ENCODE peak calls at places on chromosome 7, in six cellular contexts. One of them, this sample, is unnamed.

GRCh38 chr7:52712938-52713337 is 322.5 kb upstream of the POM121L12 start:
- DNase-seq in EL: no peak
- DNase-seq in progenitor cell of endocrine pancreas: no peak
- DNase-seq in fibroblast of the conjunctiva: no peak
- DNase-seq in HCT116: no peak
- DNase-seq in H9: peak
- DNase-seq in this sample: no peak

GRCh38 chr7:101884671-101885596 is 67.5 kb downstream of the CUX1 start:
- DNase-seq in EL: no peak
- DNase-seq in fibroblast of the conjunctiva: no peak
- DNase-seq in H9: no peak
- DNase-seq in HCT116: no peak
- DNase-seq in progenitor cell of endocrine pancreas: no peak
- DNase-seq in this sample: no peak

GRCh38 chr7:46352335-46352954 is 431.4 kb upstream of the IGFBP3 start:
- DNase-seq in HCT116: peak
- DNase-seq in progenitor cell of endocrine pancreas: peak
- DNase-seq in fibroblast of the conjunctiva: peak
- DNase-seq in EL: peak
- DNase-seq in H9: peak
- DNase-seq in this sample: peak

GRCh38 chr7:33757050-33757449 is 148.3 kb upstream of the BMPER start:
- DNase-seq in EL: peak
- DNase-seq in HCT116: no peak
- DNase-seq in progenitor cell of endocrine pancreas: no peak
- DNase-seq in H9: no peak
- DNase-seq in fibroblast of the conjunctiva: no peak
- DNase-seq in this sample: no peak

GRCh38 chr7:71517940-71518339 is 386.0 kb downstream of the GALNT17 start:
- DNase-seq in H9: no peak
- DNase-seq in progenitor cell of endocrine pancreas: no peak
- DNase-seq in fibroblast of the conjunctiva: no peak
- DNase-seq in EL: no peak
- DNase-seq in HCT116: no peak
- DNase-seq in this sample: no peak

GRCh38 chr7:34165927-34166550 is 260.7 kb downstream of the BMPER start:
- DNase-seq in fibroblast of the conjunctiva: peak
- DNase-seq in progenitor cell of endocrine pancreas: no peak
- DNase-seq in H9: no peak
- DNase-seq in HCT116: peak
- DNase-seq in EL: peak
- DNase-seq in this sample: no peak

GRCh38 chr7:35593896-35594295 is 101.0 kb downstream of the HERPUD2 start:
- DNase-seq in EL: peak
- DNase-seq in fibroblast of the conjunctiva: no peak
- DNase-seq in H9: peak
- DNase-seq in HCT116: peak
- DNase-seq in progenitor cell of endocrine pancreas: no peak
- DNase-seq in this sample: no peak

GRCh38 chr7:130303551-130303950 is 10.6 kb downstream of the CPA4 start:
- DNase-seq in fibroblast of the conjunctiva: no peak
- DNase-seq in EL: no peak
- DNase-seq in progenitor cell of endocrine pancreas: no peak
- DNase-seq in HCT116: no peak
- DNase-seq in H9: no peak
- DNase-seq in this sample: no peak

GRCh38 chr7:22346383-22347107 is 10.4 kb downstream of the RAPGEF5 start:
- DNase-seq in EL: no peak
- DNase-seq in fibroblast of the conjunctiva: no peak
- DNase-seq in progenitor cell of endocrine pancreas: no peak
- DNase-seq in HCT116: no peak
- DNase-seq in H9: no peak
- DNase-seq in this sample: no peak

GRCh38 chr7:40403664-40404476 is 269.1 kb downstream of the SUGCT start:
- DNase-seq in progenitor cell of endocrine pancreas: no peak
- DNase-seq in fibroblast of the conjunctiva: peak
- DNase-seq in EL: no peak
- DNase-seq in HCT116: no peak
- DNase-seq in H9: no peak
- DNase-seq in this sample: peak

GRCh38 chr7:48376263-48376662 is 205.0 kb downstream of the ABCA13 start:
- DNase-seq in progenitor cell of endocrine pancreas: no peak
- DNase-seq in fibroblast of the conjunctiva: no peak
- DNase-seq in HCT116: no peak
- DNase-seq in EL: no peak
- DNase-seq in H9: no peak
- DNase-seq in this sample: no peak

GRCh38 chr7:94243312-94243711 is 151.4 kb upstream of the COL1A2 start:
- DNase-seq in H9: peak
- DNase-seq in fibroblast of the conjunctiva: no peak
- DNase-seq in progenitor cell of endocrine pancreas: no peak
- DNase-seq in HCT116: no peak
- DNase-seq in EL: no peak
- DNase-seq in this sample: no peak

GRCh38 chr7:108196004-108196403 is 65.8 kb upstream of the LAMB4 start:
- DNase-seq in fibroblast of the conjunctiva: peak
- DNase-seq in EL: peak
- DNase-seq in progenitor cell of endocrine pancreas: no peak
- DNase-seq in H9: no peak
- DNase-seq in HCT116: no peak
- DNase-seq in this sample: no peak

GRCh38 chr7:105224884-105225651 is 163.7 kb downstream of the SRPK2 start:
- DNase-seq in fibroblast of the conjunctiva: peak
- DNase-seq in H9: no peak
- DNase-seq in progenitor cell of endocrine pancreas: no peak
- DNase-seq in EL: peak
- DNase-seq in HCT116: peak
- DNase-seq in this sample: peak

GRCh38 chr7:98569606-98570337 is 47.3 kb upstream of the NPTX2 start:
- DNase-seq in EL: peak
- DNase-seq in fibroblast of the conjunctiva: no peak
- DNase-seq in HCT116: no peak
- DNase-seq in progenitor cell of endocrine pancreas: no peak
- DNase-seq in H9: no peak
- DNase-seq in this sample: no peak

GRCh38 chr7:138879356-138879755 is 81.4 kb upstream of the ATP6V0A4 start:
- DNase-seq in progenitor cell of endocrine pancreas: no peak
- DNase-seq in EL: no peak
- DNase-seq in fibroblast of the conjunctiva: no peak
- DNase-seq in HCT116: no peak
- DNase-seq in H9: no peak
- DNase-seq in this sample: no peak

GRCh38 chr7:11702938-11703337 is 129.1 kb downstream of the THSD7A start:
- DNase-seq in HCT116: no peak
- DNase-seq in EL: no peak
- DNase-seq in progenitor cell of endocrine pancreas: no peak
- DNase-seq in H9: no peak
- DNase-seq in fibroblast of the conjunctiva: no peak
- DNase-seq in this sample: no peak

GRCh38 chr7:77460057-77460486 is 43.9 kb upstream of the GSAP start:
- DNase-seq in fibroblast of the conjunctiva: no peak
- DNase-seq in HCT116: peak
- DNase-seq in H9: no peak
- DNase-seq in progenitor cell of endocrine pancreas: no peak
- DNase-seq in EL: no peak
- DNase-seq in this sample: no peak

GRCh38 chr7:28406192-28406591 is 6.1 kb upstream of the CREB5 start:
- DNase-seq in H9: peak
- DNase-seq in fibroblast of the conjunctiva: no peak
- DNase-seq in EL: peak
- DNase-seq in progenitor cell of endocrine pancreas: no peak
- DNase-seq in HCT116: no peak
- DNase-seq in this sample: no peak

GRCh38 chr7:95420996-95421846 is 13.6 kb downstream of the PON2 start:
- DNase-seq in fibroblast of the conjunctiva: no peak
- DNase-seq in EL: no peak
- DNase-seq in H9: no peak
- DNase-seq in progenitor cell of endocrine pancreas: no peak
- DNase-seq in HCT116: no peak
- DNase-seq in this sample: peak

GRCh38 chr7:71414490-71414889 is 282.5 kb downstream of the GALNT17 start:
- DNase-seq in EL: no peak
- DNase-seq in progenitor cell of endocrine pancreas: no peak
- DNase-seq in fibroblast of the conjunctiva: no peak
- DNase-seq in H9: no peak
- DNase-seq in HCT116: no peak
- DNase-seq in this sample: no peak

GRCh38 chr7:51069411-51070083 is 247.1 kb downstream of the COBL start:
- DNase-seq in progenitor cell of endocrine pancreas: no peak
- DNase-seq in H9: no peak
- DNase-seq in EL: no peak
- DNase-seq in HCT116: no peak
- DNase-seq in fibroblast of the conjunctiva: no peak
- DNase-seq in this sample: no peak

GRCh38 chr7:2794836-2795636 is 49.1 kb downstream of the GNA12 start:
- DNase-seq in fibroblast of the conjunctiva: no peak
- DNase-seq in H9: no peak
- DNase-seq in progenitor cell of endocrine pancreas: no peak
- DNase-seq in HCT116: no peak
- DNase-seq in EL: no peak
- DNase-seq in this sample: no peak

GRCh38 chr7:47180268-47180826 is 401.6 kb downstream of the TNS3 start:
- DNase-seq in fibroblast of the conjunctiva: peak
- DNase-seq in H9: peak
- DNase-seq in EL: peak
- DNase-seq in progenitor cell of endocrine pancreas: peak
- DNase-seq in HCT116: peak
- DNase-seq in this sample: peak